ENCODE peak calls at places on chromosomes 7 and 10, in six cellular contexts. J, Y, F, X, M and G are unnamed samples.
A peak's percentile ranks its signal among the peaks of the same experiment; 100 is the strongest.

GRCh38 chr10:29022513-29022912 is 266.4 kb upstream of the LYZL1 start:
- DNase-seq in J (no peak), X (no peak), M (no peak), F (no peak), Y (no peak), G (no peak)

GRCh38 chr7:1787241-1787640 is 117.2 kb downstream of the ELFN1 start:
- DNase-seq in Y (no peak), F (no peak), M (peak; percentile 8), J (peak; percentile 32), X (no peak), G (no peak)

GRCh38 chr7:99694201-99694911 is 14.6 kb upstream of the CYP3A5 start:
- DNase-seq in M (no peak), J (no peak), Y (no peak), X (no peak), F (no peak), G (no peak)

GRCh38 chr7:218896-219580 is 26.7 kb downstream of the FAM20C start:
- DNase-seq in X (no peak), M (no peak), Y (no peak), F (no peak), J (no peak), G (no peak)

GRCh38 chr10:16867556-16867955 is 50.3 kb upstream of the RSU1 start:
- DNase-seq in M (no peak), F (no peak), Y (no peak), J (no peak), X (no peak), G (no peak)

GRCh38 chr10:110324201-110324804 is 19.6 kb upstream of the SMNDC1 start:
- DNase-seq in J (no peak), M (no peak), X (no peak), F (no peak), Y (no peak), G (no peak)

GRCh38 chr10:105502076-105502475 is 861.0 kb downstream of the SORCS3 start:
- DNase-seq in M (no peak), J (no peak), Y (no peak), X (no peak), F (no peak), G (no peak)

GRCh38 chr10:46106410-46107255 is 60.6 kb upstream of the MSMB start:
- DNase-seq in M (peak; percentile 61), X (no peak), J (peak; percentile 76), Y (peak; percentile 51), F (peak; percentile 23), G (no peak)

GRCh38 chr10:60461688-60462087 is 72.0 kb upstream of the ANK3 start:
- DNase-seq in M (no peak), F (no peak), J (no peak), X (no peak), Y (no peak), G (no peak)

GRCh38 chr10:76774987-76775603 is 862.5 kb downstream of the KCNMA1 start:
- DNase-seq in F (no peak), M (no peak), J (no peak), X (no peak), Y (no peak), G (no peak)